ENCODE peak calls at places on chromosomes 5 and 9, in eight cellular contexts. I, W, Z, D, S, V, Y and O are unnamed samples.

GRCh38 chr5:82720764-82721163 is 356.4 kb downstream of the TMEM167A start:
- DNase-seq in D (no peak), I (no peak), V (no peak), S (no peak), W (no peak), Y (no peak), Z (no peak), O (no peak)

GRCh38 chr9:71485306-71485705 is 283.0 kb downstream of the CEMIP2 start:
- DNase-seq in I (no peak), D (no peak), Y (no peak), Z (no peak), V (no peak), S (no peak), W (no peak), O (no peak)

GRCh38 chr5:110346893-110347358 is 379.5 kb downstream of the TMEM232 start:
- DNase-seq in V (no peak), D (peak; percentile 59), S (no peak), Y (no peak), I (no peak), Z (no peak), W (no peak), O (no peak)

GRCh38 chr9:3858961-3859360 is 333.2 kb upstream of the RFX3 start:
- DNase-seq in S (no peak), W (no peak), V (peak; percentile 22), I (no peak), Z (no peak), Y (no peak), D (no peak), O (no peak)

GRCh38 chr5:74865799-74866652 is at the start of gene FAM169A:
- DNase-seq in Z (no peak), S (no peak), D (peak; percentile 76), W (peak; percentile 46), V (peak; percentile 31), I (no peak), Y (no peak), O (peak; percentile 62)

GRCh38 chr9:16328349-16328748 is 542.1 kb downstream of the BNC2 start:
- DNase-seq in Z (no peak), I (no peak), S (no peak), W (no peak), D (no peak), V (no peak), Y (no peak), O (no peak)

GRCh38 chr5:17187401-17187800 is 30.0 kb upstream of the BASP1 start:
- DNase-seq in Z (no peak), W (no peak), Y (no peak), V (peak; percentile 91), S (no peak), D (no peak), I (no peak), O (no peak)

GRCh38 chr9:15220658-15221310 is 86.2 kb downstream of the TTC39B start:
- DNase-seq in V (no peak), Z (no peak), I (no peak), D (no peak), Y (no peak), W (no peak), S (no peak), O (no peak)

GRCh38 chr5:83026930-83027687 is 50.1 kb downstream of the TMEM167A start:
- DNase-seq in Y (no peak), D (no peak), V (no peak), S (no peak), Z (no peak), I (no peak), W (no peak), O (no peak)

GRCh38 chr5:107646418-107646817 is 24.3 kb downstream of the EFNA5 start:
- DNase-seq in D (no peak), Y (no peak), Z (no peak), S (no peak), I (no peak), V (no peak), W (no peak), O (no peak)

GRCh38 chr5:44797723-44798122 is 11.0 kb upstream of the MRPS30 start:
- DNase-seq in I (no peak), Z (no peak), S (no peak), W (no peak), Y (no peak), V (no peak), D (no peak), O (no peak)

GRCh38 chr5:93954421-93955069 is 213.1 kb upstream of the POU5F2 start:
- DNase-seq in W (no peak), I (no peak), V (no peak), Z (no peak), D (no peak), Y (no peak), S (no peak), O (no peak)

GRCh38 chr9:121650220-121651013 is 1.0 kb upstream of the DAB2IP start:
- DNase-seq in Z (no peak), W (peak; percentile 84), D (peak; percentile 94), S (peak; percentile 58), V (peak; percentile 52), I (no peak), Y (no peak), O (peak; percentile 98)

GRCh38 chr9:106535439-106535838 is 327.5 kb upstream of the ZNF462 start:
- DNase-seq in Y (no peak), S (no peak), I (no peak), W (no peak), V (no peak), Z (no peak), D (no peak), O (no peak)

GRCh38 chr5:137273511-137273910 is 225.6 kb downstream of the SPOCK1 start:
- DNase-seq in V (peak; percentile 58), Y (no peak), I (no peak), S (no peak), W (no peak), D (no peak), Z (no peak), O (no peak)

GRCh38 chr5:142128675-142129208 is 20.2 kb downstream of the NDFIP1 start:
- DNase-seq in V (no peak), S (no peak), D (no peak), Y (no peak), I (no peak), Z (no peak), W (no peak), O (no peak)